ENCODE peak calls at places on chromosomes 2 and 18, in ten cellular contexts. F is stomach; P is AG04450; N is fibroblast of mammary gland; V is cardiac fibroblast; Q is dorsolateral prefrontal cortex; O is transverse colon; I is tibial artery; D is neural crest cell; E is CD4-positive, alpha-beta T cell. J is an unnamed sample.

GRCh38 chr2:219570194-219570923 is 980 bp downstream of the OBSL1 start:
- DNase-seq in F (no peak), P (no peak), N (peak; percentile 14), V (peak; percentile 40), Q (no peak), O (peak; percentile 23), I (no peak), D (no peak), E (no peak), J (peak; percentile 43)

GRCh38 chr2:149921911-149922616 is 334.5 kb upstream of the MMADHC start:
- DNase-seq in F (no peak), P (no peak), N (no peak), V (no peak), Q (no peak), O (no peak), I (no peak), D (no peak), E (no peak), J (no peak)

GRCh38 chr18:79962835-79963657 is 1.4 kb upstream of the HSBP1L1 start:
- DNase-seq in F (no peak), P (no peak), N (no peak), V (no peak), Q (peak; percentile 72), O (no peak), I (no peak), D (no peak), E (no peak), J (no peak)

GRCh38 chr2:28332696-28333095 is 60.0 kb upstream of the FOSL2 start:
- DNase-seq in F (no peak), P (no peak), N (no peak), V (no peak), Q (no peak), O (no peak), I (peak; percentile 62), D (no peak), E (no peak), J (no peak)

GRCh38 chr18:79404567-79404910 is 8.8 kb downstream of the NFATC1 start:
- DNase-seq in F (no peak), P (no peak), N (no peak), V (no peak), Q (no peak), O (no peak), I (no peak), D (no peak), E (no peak), J (no peak)

GRCh38 chr2:152418688-152419087 is 83.7 kb downstream of the FMNL2 start:
- DNase-seq in F (no peak), P (peak; percentile 20), N (peak; percentile 42), V (peak; percentile 70), Q (peak; percentile 58), O (no peak), I (no peak), D (no peak), E (no peak), J (no peak)

GRCh38 chr18:13431886-13432285 is 213.3 kb downstream of the LDLRAD4 start:
- DNase-seq in F (no peak), P (no peak), N (no peak), V (no peak), Q (no peak), O (no peak), I (peak; percentile 52), D (no peak), E (no peak), J (no peak)

GRCh38 chr18:50170004-50170403 is 24.9 kb downstream of the MYO5B start:
- DNase-seq in F (no peak), P (no peak), N (no peak), V (no peak), Q (no peak), O (no peak), I (no peak), D (no peak), E (no peak), J (no peak)

GRCh38 chr18:50151876-50152275 is 43.1 kb downstream of the MYO5B start:
- DNase-seq in F (no peak), P (no peak), N (peak; percentile 73), V (peak; percentile 17), Q (no peak), O (no peak), I (no peak), D (no peak), E (no peak), J (no peak)

GRCh38 chr2:223580951-223581350 is 21.2 kb downstream of the SCG2 start:
- DNase-seq in F (no peak), P (no peak), N (peak; percentile 78), V (peak; percentile 76), Q (no peak), O (no peak), I (no peak), D (no peak), E (no peak), J (no peak)

GRCh38 chr2:49770919-49771318 is 616.6 kb upstream of the FSHR start:
- DNase-seq in F (peak; percentile 66), P (no peak), N (peak; percentile 9), V (no peak), Q (no peak), O (peak; percentile 8), I (no peak), D (peak; percentile 53), E (no peak), J (peak; percentile 75)

GRCh38 chr2:112075490-112076260 is 20.6 kb downstream of the TMEM87B start:
- DNase-seq in F (no peak), P (no peak), N (no peak), V (peak; percentile 50), Q (no peak), O (no peak), I (no peak), D (no peak), E (no peak), J (no peak)

GRCh38 chr18:38539373-38539772 is 973.8 kb upstream of the CELF4 start:
- DNase-seq in F (no peak), P (no peak), N (no peak), V (no peak), Q (no peak), O (no peak), I (no peak), D (no peak), E (no peak), J (no peak)

GRCh38 chr18:2845175-2845574 is 1.6 kb upstream of the EMILIN2 start:
- DNase-seq in F (no peak), P (no peak), N (no peak), V (no peak), Q (no peak), O (no peak), I (no peak), D (no peak), E (no peak), J (no peak)

GRCh38 chr2:142734231-142734630 is 143.2 kb upstream of the KYNU start:
- DNase-seq in F (no peak), P (no peak), N (no peak), V (no peak), Q (no peak), O (no peak), I (no peak), D (no peak), E (no peak), J (no peak)

GRCh38 chr2:166239548-166239947 is 111.7 kb upstream of the SCN1A start:
- DNase-seq in F (no peak), P (peak; percentile 76), N (peak; percentile 91), V (peak; percentile 95), Q (no peak), O (no peak), I (no peak), D (no peak), E (no peak), J (no peak)

GRCh38 chr2:191951832-191952231 is 104.9 kb upstream of the CAVIN2 start:
- DNase-seq in F (no peak), P (no peak), N (no peak), V (no peak), Q (no peak), O (no peak), I (no peak), D (no peak), E (no peak), J (no peak)

GRCh38 chr2:71776227-71776626 is 322.9 kb downstream of the DYSF start:
- DNase-seq in F (no peak), P (no peak), N (no peak), V (no peak), Q (no peak), O (no peak), I (no peak), D (no peak), E (no peak), J (no peak)

GRCh38 chr2:71777946-71778345 is 324.6 kb downstream of the DYSF start:
- DNase-seq in F (no peak), P (no peak), N (no peak), V (no peak), Q (no peak), O (no peak), I (no peak), D (no peak), E (no peak), J (no peak)

GRCh38 chr2:71780162-71780561 is 326.8 kb downstream of the DYSF start:
- DNase-seq in F (no peak), P (no peak), N (no peak), V (no peak), Q (no peak), O (no peak), I (peak; percentile 40), D (no peak), E (no peak), J (no peak)

GRCh38 chr2:71779306-71779855 is 326.0 kb downstream of the DYSF start:
- DNase-seq in F (no peak), P (peak; percentile 39), N (peak; percentile 88), V (peak; percentile 39), Q (no peak), O (no peak), I (peak; percentile 43), D (no peak), E (no peak), J (peak; percentile 28)

GRCh38 chr2:71778514-71779305 is 325.3 kb downstream of the DYSF start:
- DNase-seq in F (no peak), P (no peak), N (no peak), V (no peak), Q (no peak), O (no peak), I (peak; percentile 21), D (peak; percentile 0), E (no peak), J (no peak)
- TF ChIP-seq CTCF in F (no peak), P (peak; percentile 45), N (peak; percentile 26), V (no peak), Q (peak; percentile 29), O (no peak), I (no peak), D (no peak), E (no peak), J (no peak)

GRCh38 chr18:814300-815084 is 2.5 kb upstream of the YES1 start:
- DNase-seq in F (no peak), P (no peak), N (no peak), V (no peak), Q (no peak), O (no peak), I (no peak), D (no peak), E (no peak), J (no peak)
- TF ChIP-seq CTCF in F (no peak), P (no peak), N (no peak), V (no peak), Q (no peak), O (no peak), I (no peak), D (no peak), E (no peak), J (no peak)

GRCh38 chr2:128472789-128473174 is 154.1 kb upstream of the HS6ST1 start:
- DNase-seq in F (no peak), P (no peak), N (peak; percentile 30), V (no peak), Q (no peak), O (no peak), I (no peak), D (no peak), E (no peak), J (peak; percentile 67)
- TF ChIP-seq CTCF in F (no peak), P (no peak), N (no peak), V (no peak), Q (no peak), O (no peak), I (no peak), D (no peak), E (no peak), J (no peak)

GRCh38 chr18:46393230-46393629 is 263.8 kb downstream of the LOXHD1 start:
- DNase-seq in F (no peak), P (no peak), N (no peak), V (no peak), Q (no peak), O (no peak), I (no peak), D (no peak), E (no peak), J (no peak)
- TF ChIP-seq CTCF in F (no peak), P (peak; percentile 10), N (no peak), V (no peak), Q (no peak), O (no peak), I (no peak), D (no peak), E (no peak), J (no peak)

J was measured in testis.